ENCODE peak calls at places on chromosome 4, in five cellular contexts. J is MM.1S, N is Peyer's patch, Q is psoas muscle, P is hepatocyte. F is an unnamed sample.

GRCh38 chr4:189049682-189050081 is 891.0 kb upstream of the FRG1 start:
- DNase-seq in J (no peak), N (no peak), Q (no peak), P (no peak), F (no peak)

GRCh38 chr4:57109847-57110634 is at the start of gene IGFBP7:
- DNase-seq in J (peak; percentile 62), N (peak; percentile 51), Q (peak; percentile 51), P (peak; percentile 53), F (no peak)

GRCh38 chr4:144578681-144579080 is 67.3 kb upstream of the HHIP start:
- DNase-seq in J (no peak), N (no peak), Q (no peak), P (no peak), F (no peak)

GRCh38 chr4:117514779-117515178 is 429.4 kb upstream of the TRAM1L1 start:
- DNase-seq in J (no peak), N (no peak), Q (no peak), P (no peak), F (no peak)

GRCh38 chr4:128380306-128380705 is 92.7 kb upstream of the PGRMC2 start:
- DNase-seq in J (no peak), N (no peak), Q (no peak), P (no peak), F (no peak)

GRCh38 chr4:78155616-78156105 is 98.5 kb downstream of the FRAS1 start:
- DNase-seq in J (no peak), N (no peak), Q (no peak), P (no peak), F (no peak)

GRCh38 chr4:77100234-77100633 is 24.4 kb upstream of the CCNI start:
- DNase-seq in J (no peak), N (no peak), Q (no peak), P (no peak), F (no peak)

GRCh38 chr4:48194986-48195773 is 61.1 kb upstream of the TXK start:
- DNase-seq in J (peak; percentile 57), N (no peak), Q (no peak), P (no peak), F (no peak)

GRCh38 chr4:30538794-30539193 is 181.4 kb upstream of the PCDH7 start:
- DNase-seq in J (no peak), N (no peak), Q (no peak), P (no peak), F (no peak)

GRCh38 chr4:11428701-11429571 is at the start of gene HS3ST1:
- DNase-seq in J (peak; percentile 89), N (peak; percentile 93), Q (peak; percentile 83), P (peak; percentile 94), F (no peak)

GRCh38 chr4:53361451-53361850 is 4.4 kb downstream of the SCFD2 start:
- DNase-seq in J (no peak), N (no peak), Q (no peak), P (no peak), F (no peak)

GRCh38 chr4:157751631-157752030 is 421.2 kb downstream of the GASK1B start:
- DNase-seq in J (no peak), N (no peak), Q (no peak), P (no peak), F (no peak)

GRCh38 chr4:42282081-42282901 is 115.0 kb upstream of the SHISA3 start:
- DNase-seq in J (peak; percentile 72), N (peak; percentile 75), Q (no peak), P (peak; percentile 93), F (no peak)

GRCh38 chr4:56976283-56976877 is 1.0 kb downstream of the NOA1 start:
- DNase-seq in J (peak; percentile 9), N (peak; percentile 50), Q (no peak), P (no peak), F (no peak)

GRCh38 chr4:81954266-81954665 is 419.5 kb downstream of the HNRNPD start:
- DNase-seq in J (no peak), N (no peak), Q (no peak), P (peak; percentile 19), F (no peak)

GRCh38 chr4:14897217-14897616 is 105.1 kb upstream of the CPEB2 start:
- DNase-seq in J (no peak), N (no peak), Q (no peak), P (peak; percentile 23), F (no peak)

GRCh38 chr4:88448905-88449689 is 7.8 kb upstream of the HERC5 start:
- DNase-seq in J (no peak), N (no peak), Q (no peak), P (no peak), F (no peak)

GRCh38 chr4:145609494-145610427 is 9.4 kb upstream of the MMAA start:
- DNase-seq in J (peak; percentile 73), N (peak; percentile 86), Q (peak; percentile 24), P (peak; percentile 71), F (peak; percentile 47)

GRCh38 chr4:38610844-38611550 is 53.0 kb upstream of the KLF3 start:
- DNase-seq in J (peak; percentile 55), N (peak; percentile 59), Q (no peak), P (no peak), F (no peak)

GRCh38 chr4:127558489-127559407 is 74.0 kb upstream of the INTU start:
- DNase-seq in J (no peak), N (no peak), Q (no peak), P (no peak), F (no peak)

GRCh38 chr4:21386166-21386780 is 562.3 kb downstream of the KCNIP4 start:
- DNase-seq in J (no peak), N (no peak), Q (no peak), P (no peak), F (no peak)

GRCh38 chr4:81632581-81633247 is 161.0 kb upstream of the RASGEF1B start:
- DNase-seq in J (no peak), N (no peak), Q (no peak), P (no peak), F (no peak)

GRCh38 chr4:55035892-55036291 is 89.5 kb downstream of the KDR start:
- DNase-seq in J (no peak), N (no peak), Q (no peak), P (no peak), F (no peak)

GRCh38 chr4:11729548-11729947 is 300.9 kb upstream of the HS3ST1 start:
- DNase-seq in J (no peak), N (no peak), Q (no peak), P (peak; percentile 31), F (no peak)

GRCh38 chr4:39291686-39292085 is 74.5 kb downstream of the RFC1 start:
- DNase-seq in J (no peak), N (no peak), Q (no peak), P (no peak), F (no peak)

GRCh38 chr4:181685461-181685860 is 557.7 kb upstream of the TENM3 start:
- DNase-seq in J (no peak), N (no peak), Q (no peak), P (no peak), F (no peak)

GRCh38 chr4:173288296-173288695 is 45.9 kb downstream of the HMGB2 start:
- DNase-seq in J (peak; percentile 89), N (peak; percentile 86), Q (no peak), P (peak; percentile 85), F (peak; percentile 49)

GRCh38 chr4:111698361-111698760 is 446.9 kb upstream of the FAM241A start:
- DNase-seq in J (no peak), N (no peak), Q (no peak), P (no peak), F (no peak)

DNA sequence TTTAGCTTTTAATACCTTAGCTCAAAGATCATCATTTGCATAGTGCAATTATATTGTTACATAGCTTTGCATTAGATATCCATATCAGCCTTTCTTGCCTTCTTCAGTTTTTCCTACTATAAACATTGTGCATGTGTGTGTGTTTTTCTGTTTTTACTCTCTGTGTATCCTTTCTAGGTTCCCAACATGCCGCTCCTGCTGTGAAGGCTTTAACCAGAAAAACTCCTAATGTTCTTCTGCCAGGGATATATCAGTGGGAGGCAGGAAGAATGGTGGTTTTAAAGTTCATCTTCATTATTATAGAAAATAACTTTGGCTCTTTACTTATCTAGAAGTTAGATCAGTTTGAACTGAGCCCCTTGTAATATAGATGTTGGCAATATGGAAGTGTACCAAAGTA is 61.2 kb downstream of the CPE start:
- DNase-seq in J (no peak), N (no peak), Q (no peak), P (no peak), F (no peak)
- H3K27ac ChIP-seq in J (no peak overlapping the region), N (no peak overlapping the region), Q (no peak overlapping the region), P (no peak overlapping the region), F (no peak overlapping the region)

GRCh38 chr4:141375855-141376254 is 155.2 kb downstream of the ZNF330 start:
- DNase-seq in J (no peak), N (no peak), Q (no peak), P (peak; percentile 32), F (no peak)
- TF ChIP-seq CTCF in J (no peak), N (no peak), Q (no peak), P (peak; percentile 8), F (no peak)

GRCh38 chr4:175071123-175071522 is 153.0 kb downstream of the ADAM29 start:
- DNase-seq in J (no peak), N (no peak), Q (no peak), P (no peak), F (no peak)

GRCh38 chr4:175066923-175067627 is 148.9 kb downstream of the ADAM29 start:
- DNase-seq in J (peak; percentile 39), N (no peak), Q (no peak), P (no peak), F (no peak)

GRCh38 chr4:175070444-175070843 is 152.3 kb downstream of the ADAM29 start:
- DNase-seq in J (no peak), N (no peak), Q (no peak), P (no peak), F (no peak)
- H3K9me3 ChIP-seq in J (no peaks in the 10 kb centered on the region), N (no peaks in the 10 kb centered on the region), Q (no peaks in the 10 kb centered on the region), P (no peaks in the 10 kb centered on the region), F (no peaks in the 10 kb centered on the region)

GRCh38 chr4:6777636-6778281 is 4.8 kb upstream of the KIAA0232 start:
- DNase-seq in J (no peak), N (peak; percentile 51), Q (no peak), P (no peak), F (no peak)

GRCh38 chr4:6781561-6781960 is 966 bp upstream of the KIAA0232 start:
- DNase-seq in J (no peak), N (peak; percentile 45), Q (no peak), P (no peak), F (no peak)

GRCh38 chr4:6778435-6778834 is 4.1 kb upstream of the KIAA0232 start:
- DNase-seq in J (no peak), N (peak; percentile 7), Q (no peak), P (no peak), F (no peak)

GRCh38 chr4:6781113-6781512 is 1.4 kb upstream of the KIAA0232 start:
- DNase-seq in J (no peak), N (peak; percentile 50), Q (no peak), P (no peak), F (no peak)

DNA sequence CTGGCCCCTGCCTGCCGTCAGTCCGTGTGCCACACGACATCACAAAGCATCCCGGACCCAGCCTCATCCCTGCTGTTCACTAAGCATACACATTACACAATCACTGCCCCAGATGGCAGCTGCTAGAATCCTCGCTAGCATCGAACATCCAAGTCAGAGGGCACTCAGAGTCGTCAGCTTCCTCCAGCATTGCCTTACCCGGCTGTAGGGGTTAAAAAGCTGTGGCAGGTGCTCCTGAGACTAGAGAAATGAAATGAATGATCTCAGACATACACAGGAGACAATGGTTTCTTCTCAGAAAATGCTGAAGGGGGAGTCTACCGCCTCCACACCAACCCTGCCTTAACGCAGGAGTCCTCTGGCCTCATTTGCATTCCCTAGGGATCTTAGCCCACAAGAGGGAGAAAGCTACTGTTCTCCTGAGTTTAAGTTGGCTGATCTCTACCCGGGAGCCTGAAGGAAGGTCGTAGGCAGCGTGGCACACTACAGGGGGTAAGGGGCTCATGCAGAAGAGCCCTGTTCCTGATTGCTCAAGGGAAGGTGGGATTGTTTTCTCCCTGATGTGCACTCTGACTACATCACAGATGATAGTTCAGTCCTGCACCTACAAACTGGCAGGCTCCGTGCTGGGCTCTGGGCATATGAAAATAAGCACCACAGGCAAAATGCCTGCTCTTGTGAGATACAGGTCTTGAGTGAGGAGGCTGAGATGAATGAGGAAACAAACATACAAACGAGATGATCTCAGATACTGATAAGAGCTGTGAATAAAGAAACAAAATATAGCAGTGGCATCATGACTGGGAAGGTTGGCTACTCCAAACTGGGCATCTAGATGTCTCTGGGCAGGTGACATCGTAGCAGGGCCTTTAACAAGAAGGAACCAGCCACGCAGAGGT is 2.6 kb upstream of the KIAA0232 start:
- DNase-seq in J (no peak), N (peak; percentile 51), Q (no peak), P (no peak), F (no peak)
- H3K27ac ChIP-seq in J (no peak overlapping the region), N (peak overlapping the region; percentile 9), Q (peak overlapping the region; percentile 99), P (no peak overlapping the region), F (no peak overlapping the region)